ENCODE peak calls at places on chromosome 19, in seven cellular contexts. One of them, this sample, is unnamed.

GRCh38 chr19:29941828-29942403 is at the start of gene URI1:
- DNase-seq in pancreas: peak
- DNase-seq in amniotic epithelial cell: peak
- DNase-seq in substantia nigra: peak
- DNase-seq in endothelial cell of umbilical vein: peak
- DNase-seq in CD8-positive, alpha-beta memory T cell: peak
- DNase-seq in B cell: peak
- DNase-seq in this sample: peak

GRCh38 chr19:1001538-1002166 is 1.4 kb downstream of the GRIN3B start:
- DNase-seq in pancreas: no peak
- DNase-seq in amniotic epithelial cell: no peak
- DNase-seq in substantia nigra: peak
- DNase-seq in endothelial cell of umbilical vein: peak
- DNase-seq in CD8-positive, alpha-beta memory T cell: peak
- DNase-seq in B cell: peak
- DNase-seq in this sample: no peak

GRCh38 chr19:46818812-46819211 is 30.4 kb upstream of the SLC1A5 start:
- DNase-seq in pancreas: no peak
- DNase-seq in amniotic epithelial cell: peak
- DNase-seq in substantia nigra: no peak
- DNase-seq in endothelial cell of umbilical vein: no peak
- DNase-seq in CD8-positive, alpha-beta memory T cell: no peak
- DNase-seq in B cell: no peak
- DNase-seq in this sample: no peak

GRCh38 chr19:10510301-10510802 is 6.9 kb downstream of the S1PR5 start:
- DNase-seq in pancreas: no peak
- DNase-seq in amniotic epithelial cell: peak
- DNase-seq in substantia nigra: no peak
- DNase-seq in endothelial cell of umbilical vein: no peak
- DNase-seq in CD8-positive, alpha-beta memory T cell: peak
- DNase-seq in B cell: peak
- DNase-seq in this sample: no peak

GRCh38 chr19:42325896-42326771 is 699 bp downstream of the MEGF8 start:
- DNase-seq in pancreas: peak
- DNase-seq in amniotic epithelial cell: no peak
- DNase-seq in substantia nigra: no peak
- DNase-seq in endothelial cell of umbilical vein: no peak
- DNase-seq in CD8-positive, alpha-beta memory T cell: no peak
- DNase-seq in B cell: peak
- DNase-seq in this sample: no peak

GRCh38 chr19:1309977-1310852 is 24.5 kb downstream of the EFNA2 start:
- DNase-seq in pancreas: no peak
- DNase-seq in amniotic epithelial cell: no peak
- DNase-seq in substantia nigra: no peak
- DNase-seq in endothelial cell of umbilical vein: no peak
- DNase-seq in CD8-positive, alpha-beta memory T cell: no peak
- DNase-seq in B cell: no peak
- DNase-seq in this sample: no peak

GRCh38 chr19:7415163-7415856 is 66.6 kb downstream of the ARHGEF18 start:
- DNase-seq in pancreas: peak
- DNase-seq in amniotic epithelial cell: peak
- DNase-seq in substantia nigra: no peak
- DNase-seq in endothelial cell of umbilical vein: no peak
- DNase-seq in CD8-positive, alpha-beta memory T cell: no peak
- DNase-seq in B cell: no peak
- DNase-seq in this sample: no peak

GRCh38 chr19:3547301-3547731 is 8.3 kb downstream of the TEKTIP1 start:
- DNase-seq in pancreas: no peak
- DNase-seq in amniotic epithelial cell: no peak
- DNase-seq in substantia nigra: no peak
- DNase-seq in endothelial cell of umbilical vein: no peak
- DNase-seq in CD8-positive, alpha-beta memory T cell: no peak
- DNase-seq in B cell: peak
- DNase-seq in this sample: no peak

GRCh38 chr19:48501446-48501960 is 10.1 kb downstream of the LMTK3 start:
- DNase-seq in pancreas: peak
- DNase-seq in amniotic epithelial cell: no peak
- DNase-seq in substantia nigra: no peak
- DNase-seq in endothelial cell of umbilical vein: no peak
- DNase-seq in CD8-positive, alpha-beta memory T cell: peak
- DNase-seq in B cell: peak
- DNase-seq in this sample: no peak

GRCh38 chr19:38277969-38278680 is 13.8 kb downstream of the SPINT2 start:
- DNase-seq in pancreas: no peak
- DNase-seq in amniotic epithelial cell: peak
- DNase-seq in substantia nigra: no peak
- DNase-seq in endothelial cell of umbilical vein: peak
- DNase-seq in CD8-positive, alpha-beta memory T cell: no peak
- DNase-seq in B cell: no peak
- DNase-seq in this sample: no peak

GRCh38 chr19:15811476-15811875 is 4.0 kb downstream of the OR10H1 start:
- DNase-seq in pancreas: no peak
- DNase-seq in amniotic epithelial cell: no peak
- DNase-seq in substantia nigra: no peak
- DNase-seq in endothelial cell of umbilical vein: no peak
- DNase-seq in CD8-positive, alpha-beta memory T cell: no peak
- DNase-seq in B cell: no peak
- DNase-seq in this sample: no peak

GRCh38 chr19:10295305-10295846 is 5.6 kb downstream of the ICAM5 start:
- DNase-seq in pancreas: no peak
- DNase-seq in amniotic epithelial cell: peak
- DNase-seq in substantia nigra: no peak
- DNase-seq in endothelial cell of umbilical vein: peak
- DNase-seq in CD8-positive, alpha-beta memory T cell: peak
- DNase-seq in B cell: peak
- DNase-seq in this sample: no peak

GRCh38 chr19:51800849-51801244 is 5.9 kb downstream of the FPR3 start:
- DNase-seq in pancreas: no peak
- DNase-seq in amniotic epithelial cell: peak
- DNase-seq in substantia nigra: no peak
- DNase-seq in endothelial cell of umbilical vein: no peak
- DNase-seq in CD8-positive, alpha-beta memory T cell: no peak
- DNase-seq in B cell: no peak
- DNase-seq in this sample: no peak

GRCh38 chr19:55670280-55671053 is 4.6 kb upstream of the EPN1 start:
- DNase-seq in pancreas: no peak
- DNase-seq in amniotic epithelial cell: no peak
- DNase-seq in substantia nigra: no peak
- DNase-seq in endothelial cell of umbilical vein: peak
- DNase-seq in CD8-positive, alpha-beta memory T cell: no peak
- DNase-seq in B cell: peak
- DNase-seq in this sample: no peak

GRCh38 chr19:45275370-45275971 is 24.4 kb downstream of the MARK4 start:
- DNase-seq in pancreas: no peak
- DNase-seq in amniotic epithelial cell: no peak
- DNase-seq in substantia nigra: no peak
- DNase-seq in endothelial cell of umbilical vein: no peak
- DNase-seq in CD8-positive, alpha-beta memory T cell: no peak
- DNase-seq in B cell: no peak
- DNase-seq in this sample: no peak

GRCh38 chr19:48064509-48064908 is 20.6 kb upstream of the CABP5 start:
- DNase-seq in pancreas: no peak
- DNase-seq in amniotic epithelial cell: peak
- DNase-seq in substantia nigra: no peak
- DNase-seq in endothelial cell of umbilical vein: no peak
- DNase-seq in CD8-positive, alpha-beta memory T cell: no peak
- DNase-seq in B cell: no peak
- DNase-seq in this sample: no peak

GRCh38 chr19:39913682-39914333 is 20.6 kb downstream of the FCGBP start:
- DNase-seq in pancreas: peak
- DNase-seq in amniotic epithelial cell: no peak
- DNase-seq in substantia nigra: no peak
- DNase-seq in endothelial cell of umbilical vein: no peak
- DNase-seq in CD8-positive, alpha-beta memory T cell: no peak
- DNase-seq in B cell: peak
- DNase-seq in this sample: no peak

GRCh38 chr19:2532252-2533071 is 56.5 kb downstream of the GADD45B start:
- DNase-seq in pancreas: no peak
- DNase-seq in amniotic epithelial cell: peak
- DNase-seq in substantia nigra: no peak
- DNase-seq in endothelial cell of umbilical vein: peak
- DNase-seq in CD8-positive, alpha-beta memory T cell: no peak
- DNase-seq in B cell: no peak
- DNase-seq in this sample: no peak

GRCh38 chr19:6402834-6403608 is 10.1 kb upstream of the GTF2F1 start:
- DNase-seq in pancreas: no peak
- DNase-seq in amniotic epithelial cell: peak
- DNase-seq in substantia nigra: peak
- DNase-seq in endothelial cell of umbilical vein: peak
- DNase-seq in CD8-positive, alpha-beta memory T cell: no peak
- DNase-seq in B cell: peak
- DNase-seq in this sample: peak

GRCh38 chr19:28319918-28320317 is 893.0 kb downstream of the UQCRFS1 start:
- DNase-seq in pancreas: no peak
- DNase-seq in amniotic epithelial cell: no peak
- DNase-seq in substantia nigra: no peak
- DNase-seq in endothelial cell of umbilical vein: no peak
- DNase-seq in CD8-positive, alpha-beta memory T cell: no peak
- DNase-seq in B cell: no peak
- DNase-seq in this sample: no peak

GRCh38 chr19:5254944-5255343 is 85.7 kb downstream of the PTPRS start:
- DNase-seq in pancreas: no peak
- DNase-seq in amniotic epithelial cell: no peak
- DNase-seq in substantia nigra: no peak
- DNase-seq in endothelial cell of umbilical vein: no peak
- DNase-seq in CD8-positive, alpha-beta memory T cell: no peak
- DNase-seq in B cell: no peak
- DNase-seq in this sample: no peak

GRCh38 chr19:28710278-28710677 is 502.7 kb downstream of the UQCRFS1 start:
- DNase-seq in pancreas: no peak
- DNase-seq in amniotic epithelial cell: peak
- DNase-seq in substantia nigra: no peak
- DNase-seq in endothelial cell of umbilical vein: peak
- DNase-seq in CD8-positive, alpha-beta memory T cell: peak
- DNase-seq in B cell: no peak
- DNase-seq in this sample: no peak

GRCh38 chr19:37987356-37988332 is 80.6 kb downstream of the SIPA1L3 start:
- DNase-seq in pancreas: no peak
- DNase-seq in amniotic epithelial cell: no peak
- DNase-seq in substantia nigra: no peak
- DNase-seq in endothelial cell of umbilical vein: no peak
- DNase-seq in CD8-positive, alpha-beta memory T cell: no peak
- DNase-seq in B cell: no peak
- DNase-seq in this sample: no peak

GRCh38 chr19:5654931-5655330 is 25.4 kb downstream of the MICOS13 start:
- DNase-seq in pancreas: no peak
- DNase-seq in amniotic epithelial cell: no peak
- DNase-seq in substantia nigra: no peak
- DNase-seq in endothelial cell of umbilical vein: no peak
- DNase-seq in CD8-positive, alpha-beta memory T cell: no peak
- DNase-seq in B cell: no peak
- DNase-seq in this sample: no peak